ENCODE peak calls at places on chromosomes 12 and 14, in five cellular contexts. C is stomach, D is ovary, M is suprapubic skin, A is A549. R is an unnamed sample.

GRCh38 chr12:102052192-102053061 is 9.4 kb downstream of the WASHC3 start:
- DNase-seq in M (no peak), A (no peak), C (no peak), D (no peak), R (no peak)

GRCh38 chr12:47901285-47902093 is 3.3 kb downstream of the VDR start:
- DNase-seq in D (no peak), A (no peak), C (no peak), M (no peak), R (no peak)

GRCh38 chr12:132723015-132723763 is 12.5 kb downstream of the PGAM5 start:
- DNase-seq in A (no peak), M (no peak), D (no peak), C (no peak), R (no peak)

GRCh38 chr12:105209091-105209490 is 26.9 kb downstream of the APPL2 start:
- DNase-seq in C (no peak), D (no peak), A (no peak), M (no peak), R (no peak)

GRCh38 chr12:110073049-110073831 is 24.9 kb upstream of the C12orf76 start:
- DNase-seq in A (no peak), D (no peak), C (no peak), M (no peak), R (peak; percentile 47)

GRCh38 chr12:132814232-132814631 is 14.4 kb downstream of the GOLGA3 start:
- DNase-seq in D (no peak), M (no peak), A (no peak), C (no peak), R (no peak)

GRCh38 chr14:96091941-96092411 is 52.8 kb downstream of the C14orf132 start:
- DNase-seq in D (peak; percentile 5), M (no peak), C (no peak), A (no peak), R (no peak)

GRCh38 chr12:6327591-6328041 is 14.3 kb downstream of the TNFRSF1A start:
- DNase-seq in A (no peak), M (no peak), D (peak; percentile 60), C (no peak), R (no peak)

GRCh38 chr12:53985900-53986685 is 1.1 kb downstream of the HOXC10 start:
- DNase-seq in C (no peak), D (no peak), M (no peak), A (no peak), R (no peak)

GRCh38 chr12:92065018-92065499 is 80.6 kb downstream of the BTG1 start:
- DNase-seq in A (peak; percentile 34), C (peak; percentile 52), M (no peak), D (no peak), R (no peak)

GRCh38 chr12:29273178-29273843 is 107.7 kb downstream of the ERGIC2 start:
- DNase-seq in C (no peak), D (no peak), A (no peak), M (no peak), R (no peak)

GRCh38 chr12:62913380-62913779 is 21.6 kb downstream of the PPM1H start:
- DNase-seq in C (no peak), A (no peak), M (no peak), D (no peak), R (no peak)

GRCh38 chr12:26123482-26123980 is 1.3 kb downstream of the BHLHE41 start:
- DNase-seq in M (no peak), D (no peak), C (no peak), A (no peak), R (no peak)

GRCh38 chr12:111072299-111072698 is 151.9 kb upstream of the MYL2 start:
- DNase-seq in M (no peak), A (no peak), C (no peak), D (no peak), R (no peak)

GRCh38 chr14:66119805-66120204 is 366.4 kb upstream of the CCDC196 start:
- DNase-seq in C (no peak), A (no peak), M (no peak), D (no peak), R (no peak)

GRCh38 chr12:12224240-12224940 is 42.5 kb downstream of the LRP6 start:
- DNase-seq in D (no peak), A (no peak), C (no peak), M (no peak), R (no peak)

GRCh38 chr14:62209287-62209899 is 447.2 kb downstream of the SNAPC1 start:
- DNase-seq in A (no peak), D (no peak), M (no peak), C (no peak), R (no peak)

GRCh38 chr12:52739963-52740362 is 36.6 kb upstream of the KRT77 start:
- DNase-seq in C (no peak), A (no peak), M (no peak), D (no peak), R (no peak)

GRCh38 chr12:12941450-12942350 is 10.3 kb downstream of the GPRC5D start:
- DNase-seq in D (no peak), M (no peak), A (no peak), C (no peak), R (no peak)

GRCh38 chr14:24456980-24457379 is 14.4 kb upstream of the SDR39U1 start:
- DNase-seq in A (no peak), C (no peak), M (no peak), D (no peak), R (no peak)

GRCh38 chr14:68806526-68807147 is 13.8 kb upstream of the ZFP36L1 start:
- DNase-seq in M (peak; percentile 74), D (no peak), A (no peak), C (peak; percentile 24), R (no peak)

GRCh38 chr14:22415633-22415959 is 173.4 kb downstream of the DAD1 start:
- DNase-seq in D (no peak), M (no peak), C (no peak), A (no peak), R (no peak)

GRCh38 chr12:71009414-71010142 is 89.0 kb upstream of the PTPRR start:
- DNase-seq in D (no peak), C (no peak), A (no peak), M (no peak), R (no peak)

GRCh38 chr12:54014315-54015209 is 5.8 kb downstream of the HOXC8 start:
- DNase-seq in D (peak; percentile 47), A (no peak), M (no peak), C (no peak), R (no peak)

GRCh38 chr12:94074970-94075695 is 73.2 kb upstream of the PLXNC1 start:
- DNase-seq in A (peak; percentile 64), C (peak; percentile 29), M (no peak), D (peak; percentile 43), R (peak; percentile 36)

GRCh38 chr12:131783915-131784541 is 44.2 kb upstream of the MMP17 start:
- DNase-seq in M (no peak), A (peak; percentile 62), D (no peak), C (no peak), R (no peak)

GRCh38 chr14:88264116-88264515 is 59.0 kb downstream of the KCNK10 start:
- DNase-seq in D (no peak), M (no peak), A (no peak), C (no peak), R (no peak)

GRCh38 chr12:28591831-28592230 is 401.6 kb downstream of the CCDC91 start:
- DNase-seq in M (no peak), A (no peak), C (no peak), D (no peak), R (no peak)

GRCh38 chr12:106282457-106283097 is 20.0 kb upstream of the TCP11L2 start:
- DNase-seq in A (peak; percentile 62), M (no peak), C (peak; percentile 62), D (peak; percentile 40), R (no peak)

GRCh38 chr14:37598085-37598972 is 2.9 kb downstream of the TTC6 start:
- DNase-seq in C (peak; percentile 70), A (no peak), D (no peak), M (no peak), R (no peak)

GRCh38 chr14:72740504-72740961 is 153.4 kb downstream of the DPF3 start:
- DNase-seq in D (no peak), M (peak; percentile 70), A (no peak), C (peak; percentile 17), R (no peak)

GRCh38 chr12:57370696-57371095 is 60.1 kb downstream of the R3HDM2 start:
- DNase-seq in D (no peak), C (no peak), A (no peak), M (no peak), R (no peak)

GRCh38 chr14:22200977-22201605 is 387.9 kb downstream of the DAD1 start:
- DNase-seq in M (no peak), D (no peak), A (peak; percentile 16), C (no peak), R (no peak)

GRCh38 chr12:115362319-115362976 is 678.5 kb upstream of the TBX3 start:
- DNase-seq in M (no peak), D (no peak), A (no peak), C (no peak), R (no peak)
- TF ChIP-seq CTCF in M (no peak), D (no peak), A (no peak), C (no peak), R (no peak)

DNA sequence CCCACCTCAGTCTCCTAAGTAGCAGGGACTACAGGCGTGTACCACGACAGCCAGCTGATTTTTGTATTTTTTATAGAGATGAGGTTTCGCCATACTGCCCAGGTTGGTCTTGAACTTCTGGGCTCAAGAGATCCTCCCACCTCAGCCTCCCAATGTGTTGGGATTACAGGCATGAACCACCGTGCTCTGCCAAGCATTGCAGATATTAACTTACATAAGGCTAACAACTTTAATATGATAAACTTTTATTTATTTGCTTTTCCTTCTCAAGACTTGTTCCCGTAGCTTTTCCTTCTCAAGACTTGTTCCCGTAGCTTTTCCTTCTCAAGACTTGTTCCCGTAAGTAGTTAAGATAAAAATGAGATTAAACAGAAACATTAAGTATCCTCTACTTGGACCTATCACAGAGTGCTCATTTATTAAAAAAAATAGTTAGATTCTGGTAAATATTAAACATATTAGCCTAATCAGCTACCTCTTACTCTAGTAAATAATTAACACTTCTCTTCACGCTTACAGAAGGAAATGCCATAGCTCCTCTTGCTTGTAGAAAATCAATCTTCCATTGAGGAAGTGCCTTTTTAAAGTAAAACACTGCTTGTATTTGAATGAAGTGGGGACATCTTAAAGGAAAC is 157.7 kb upstream of the KITLG start:
- DNase-seq in A (no peak), M (no peak), D (no peak), C (peak; percentile 44), R (no peak)
- TF ChIP-seq EP300 in A (no peak), M (no peak), D (no peak), C (no peak), R (no peak)

DNA sequence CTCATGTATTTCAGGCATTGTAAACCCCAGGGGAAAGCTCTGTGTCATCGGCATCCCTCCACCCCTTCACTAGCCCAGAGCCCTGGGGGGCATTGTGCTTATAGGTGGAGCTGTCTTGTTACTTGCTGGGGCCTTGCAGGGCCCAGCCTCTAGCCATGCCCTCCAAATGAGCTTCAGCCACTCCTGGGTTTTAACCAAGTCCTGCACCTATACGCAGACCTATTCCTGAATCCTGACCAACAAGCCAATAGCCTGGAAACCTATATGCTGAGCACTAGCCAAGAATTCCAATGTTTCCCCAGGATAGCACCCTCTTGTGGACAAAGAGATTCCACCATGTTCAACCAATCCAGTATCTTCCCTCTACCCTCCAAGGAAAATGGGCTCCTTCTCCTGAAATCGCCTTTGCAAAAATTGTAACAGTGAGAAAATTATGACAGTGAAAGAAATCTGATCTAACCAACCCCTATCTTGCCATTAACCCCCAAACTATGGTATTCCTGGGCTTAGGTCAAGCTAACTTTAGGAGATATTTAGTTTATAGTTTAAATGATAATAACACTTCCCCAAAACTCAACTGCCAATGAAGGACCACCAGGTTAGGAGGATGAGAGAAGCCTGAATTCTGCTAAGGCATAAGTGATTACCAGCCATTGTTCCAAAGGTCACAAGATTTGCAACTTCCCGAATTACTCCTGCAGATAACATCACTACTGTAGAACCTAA is 55.5 kb downstream of the TTC7B start:
- DNase-seq in A (peak; percentile 52), D (no peak), M (no peak), C (no peak), R (no peak)
- TF ChIP-seq CTCF in A (peak; percentile 48), D (no peak), M (peak; percentile 34), C (peak; percentile 48), R (peak; percentile 19)

GRCh38 chr14:92529895-92530294 is 16.3 kb downstream of the RIN3 start:
- DNase-seq in M (no peak), D (no peak), A (no peak), C (no peak), R (no peak)
- TF ChIP-seq EP300 in M (no peak), D (no peak), A (no peak), C (no peak), R (no peak)

R was measured in tibial nerve.